ENCODE peak calls at places on chromosomes 2 and 18, in seven cellular contexts. Q, Y, X, T, C, P and V are unnamed samples.

GRCh38 chr2:128602038-128602698 is 283.5 kb upstream of the HS6ST1 start:
- DNase-seq in Y (no peak), P (no peak), C (no peak), X (no peak), Q (no peak), T (no peak), V (no peak)

GRCh38 chr2:237143676-237144440 is 58.2 kb downstream of the COPS8 start:
- DNase-seq in P (peak), Q (peak), X (no peak), C (no peak), T (no peak), Y (no peak), V (no peak)

GRCh38 chr2:46700435-46700834 is 215.2 kb downstream of the MCFD2 start:
- DNase-seq in T (no peak), Q (no peak), P (no peak), Y (no peak), X (no peak), C (no peak), V (no peak)

GRCh38 chr2:101401906-101402305 is 14.6 kb upstream of the CREG2 start:
- DNase-seq in Q (no peak), C (no peak), Y (no peak), T (no peak), X (no peak), P (no peak), V (no peak)

GRCh38 chr18:9337875-9338274 is 3.3 kb downstream of the TWSG1 start:
- DNase-seq in X (peak), Y (no peak), T (no peak), P (peak), C (no peak), Q (peak), V (no peak)

GRCh38 chr2:489838-490237 is 187.4 kb downstream of the TMEM18 start:
- DNase-seq in X (no peak), C (no peak), P (no peak), Y (no peak), Q (no peak), T (no peak), V (no peak)

GRCh38 chr2:64214281-64215115 is 70.3 kb upstream of the PELI1 start:
- DNase-seq in T (peak), X (no peak), Q (peak), C (no peak), P (peak), Y (no peak), V (peak)

GRCh38 chr2:217437289-217437688 is 565.5 kb downstream of the TNS1 start:
- DNase-seq in Y (no peak), Q (no peak), T (no peak), C (no peak), X (no peak), P (no peak), V (no peak)

GRCh38 chr2:120937736-120938131 is 202.1 kb downstream of the GLI2 start:
- DNase-seq in Y (no peak), T (no peak), X (no peak), P (peak), Q (peak), C (no peak), V (no peak)

GRCh38 chr18:32899819-32900218 is 127.0 kb upstream of the KLHL14 start:
- DNase-seq in C (no peak), P (no peak), Y (no peak), Q (peak), X (peak), T (no peak), V (no peak)

GRCh38 chr2:64348386-64349142 is 105.4 kb upstream of the LGALSL start:
- DNase-seq in P (peak), T (no peak), X (no peak), Y (no peak), Q (peak), C (no peak), V (no peak)

GRCh38 chr18:31041346-31042067 is 1.0 kb downstream of the DSC3 start:
- DNase-seq in Y (no peak), P (peak), C (no peak), Q (peak), X (no peak), T (peak), V (no peak)

GRCh38 chr2:134227666-134228065 is 26.2 kb upstream of the MGAT5 start:
- DNase-seq in Y (no peak), Q (no peak), C (no peak), T (no peak), X (no peak), P (no peak), V (no peak)

GRCh38 chr18:54255141-54255540 is 14.2 kb upstream of the POLI start:
- DNase-seq in P (no peak), Y (no peak), T (no peak), Q (no peak), X (no peak), C (no peak), V (no peak)

GRCh38 chr2:164065038-164065437 is 329.2 kb upstream of the FIGN start:
- DNase-seq in T (no peak), P (no peak), Y (no peak), C (no peak), X (no peak), Q (no peak), V (no peak)

GRCh38 chr2:122697415-122697814 is 942.0 kb downstream of the TSN start:
- DNase-seq in T (no peak), X (no peak), Q (no peak), P (no peak), C (no peak), Y (no peak), V (no peak)

GRCh38 chr2:8303322-8303832 is 378.5 kb upstream of the ID2 start:
- DNase-seq in C (no peak), T (no peak), P (peak), X (peak), Y (peak), Q (no peak), V (peak)

GRCh38 chr18:53426656-53427055 is 797.8 kb downstream of the MBD2 start:
- DNase-seq in Q (no peak), Y (no peak), P (no peak), X (no peak), T (no peak), C (no peak), V (no peak)

GRCh38 chr2:229714080-229714735 is at the start of gene DNER:
- DNase-seq in P (no peak), C (peak), Y (peak), T (peak), Q (no peak), X (no peak), V (peak)